ENCODE peak calls at places on chromosomes 6 and 20, in four cellular contexts. R, I, C and K are unnamed samples.

GRCh38 chr20:62252342-62252966 is 14.1 kb downstream of the OSBPL2 start:
- DNase-seq in R (no peak), I (no peak), C (no peak), K (no peak)

GRCh38 chr6:103937389-103937788 is 922.3 kb downstream of the HACE1 start:
- DNase-seq in R (no peak), I (no peak), C (no peak), K (no peak)

GRCh38 chr6:28683945-28684538 is 158.4 kb downstream of the GPX5 start:
- DNase-seq in R (peak), I (peak), C (no peak), K (no peak)

GRCh38 chr6:157885211-157885788 is 62.3 kb downstream of the SNX9 start:
- DNase-seq in R (no peak), I (no peak), C (no peak), K (no peak)

GRCh38 chr6:83273596-83273995 is 80.4 kb downstream of the RWDD2A start:
- DNase-seq in R (no peak), I (no peak), C (no peak), K (no peak)

GRCh38 chr6:72084992-72085569 is 198.7 kb downstream of the RIMS1 start:
- DNase-seq in R (no peak), I (no peak), C (no peak), K (no peak)

GRCh38 chr6:139525415-139525814 is 151.0 kb upstream of the CITED2 start:
- DNase-seq in R (no peak), I (no peak), C (no peak), K (no peak)

GRCh38 chr6:129790786-129791185 is 70.3 kb downstream of the TMEM244 start:
- DNase-seq in R (no peak), I (no peak), C (no peak), K (no peak)

GRCh38 chr20:48238326-48238725 is 453.0 kb upstream of the SULF2 start:
- DNase-seq in R (no peak), I (no peak), C (no peak), K (no peak)

GRCh38 chr6:127129281-127129680 is 10.8 kb downstream of the RSPO3 start:
- DNase-seq in R (no peak), I (no peak), C (no peak), K (no peak)

GRCh38 chr6:137332637-137333228 is 113.5 kb upstream of the IFNGR1 start:
- DNase-seq in R (no peak), I (no peak), C (no peak), K (no peak)

GRCh38 chr6:140208286-140208685 is 833.8 kb upstream of the CITED2 start:
- DNase-seq in R (no peak), I (no peak), C (no peak), K (no peak)

GRCh38 chr6:41716516-41717446 is 18.6 kb downstream of the TFEB start:
- DNase-seq in R (no peak), I (no peak), C (no peak), K (no peak)

GRCh38 chr6:54193560-54193959 is 82.3 kb downstream of the MLIP start:
- DNase-seq in R (no peak), I (no peak), C (no peak), K (no peak)

GRCh38 chr20:38321959-38322598 is 18.1 kb downstream of the BPI start:
- DNase-seq in R (peak), I (peak), C (no peak), K (no peak)

GRCh38 chr6:9225441-9225871 is 790.1 kb upstream of the SLC35B3 start:
- DNase-seq in R (no peak), I (no peak), C (no peak), K (no peak)

GRCh38 chr20:12916699-12917098 is 92.1 kb upstream of the SPTLC3 start:
- DNase-seq in R (no peak), I (no peak), C (no peak), K (no peak)

GRCh38 chr6:56040875-56041274 is 165.5 kb upstream of the BMP5 start:
- DNase-seq in R (no peak), I (no peak), C (no peak), K (no peak)

GRCh38 chr6:56041591-56041990 is 166.2 kb upstream of the BMP5 start:
- DNase-seq in R (no peak), I (no peak), C (no peak), K (no peak)

GRCh38 chr6:56037587-56037986 is 162.2 kb upstream of the BMP5 start:
- DNase-seq in R (no peak), I (no peak), C (no peak), K (no peak)

GRCh38 chr6:56038764-56039163 is 163.4 kb upstream of the BMP5 start:
- DNase-seq in R (no peak), I (no peak), C (no peak), K (no peak)

GRCh38 chr6:56040271-56040670 is 164.9 kb upstream of the BMP5 start:
- DNase-seq in R (no peak), I (no peak), C (no peak), K (no peak)
- TF ChIP-seq SPI1 in R (no peak), I (no peak), C (no peak), K (no peak)

DNA sequence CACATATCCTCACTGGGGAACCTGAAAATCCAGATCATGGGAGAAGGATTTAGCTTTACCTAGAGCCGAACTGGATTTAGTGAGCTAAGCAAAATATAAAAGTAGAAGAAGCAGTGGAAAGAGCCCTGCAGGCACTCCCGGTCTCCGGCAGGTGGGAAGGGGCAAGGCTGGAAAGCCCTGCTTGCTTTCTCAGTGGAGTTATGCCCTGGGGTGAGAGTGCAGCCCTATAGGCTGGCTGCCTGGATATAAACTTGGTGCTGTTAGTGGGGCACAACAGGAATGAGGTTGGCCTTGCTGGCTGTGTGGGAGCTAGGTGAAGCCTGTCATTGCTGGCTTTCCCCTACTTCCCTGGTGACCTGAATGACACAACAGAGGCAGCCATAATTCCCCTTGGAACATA is 122.0 kb downstream of the CDK19 start:
- DNase-seq in R (no peak), I (no peak), C (no peak), K (no peak)
- TF ChIP-seq SPI1 in R (no peak), I (no peak), C (no peak), K (no peak)

GRCh38 chr6:145006914-145007313 is 721.8 kb downstream of the UTRN start:
- DNase-seq in R (no peak), I (no peak), C (no peak), K (no peak)
- TF ChIP-seq SPI1 in R (no peak), I (no peak), C (no peak), K (no peak)

GRCh38 chr6:132888701-132889100 is 74.3 kb downstream of the RPS12 start:
- DNase-seq in R (no peak), I (no peak), C (no peak), K (no peak)

GRCh38 chr6:132892929-132893771 is 78.8 kb downstream of the RPS12 start:
- DNase-seq in R (no peak), I (no peak), C (no peak), K (no peak)

DNA sequence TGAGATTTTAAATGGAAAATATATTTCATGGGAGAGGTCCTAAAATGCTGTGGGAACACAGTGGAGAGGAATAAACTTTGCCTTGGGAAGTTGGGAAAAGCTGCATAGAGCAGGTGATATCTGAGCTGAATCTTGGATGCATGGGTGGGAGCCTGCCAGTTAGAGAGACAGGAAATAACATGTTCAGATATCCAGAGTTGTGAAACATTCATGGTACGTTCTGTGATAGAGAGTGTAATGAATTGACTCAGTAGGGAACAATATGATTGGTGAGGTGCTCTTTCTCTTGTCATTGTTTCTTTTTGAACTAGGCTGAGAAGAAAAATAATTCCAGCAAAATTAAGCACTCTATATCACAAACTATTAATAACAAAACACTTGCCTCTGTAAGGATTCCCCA is 72.8 kb downstream of the RPS12 start:
- DNase-seq in R (no peak), I (no peak), C (no peak), K (no peak)
- TF ChIP-seq SPI1 in R (no peak), I (no peak), C (no peak), K (no peak)

GRCh38 chr6:155341130-155341828 is 27.0 kb upstream of the TFB1M start:
- DNase-seq in R (no peak), I (no peak), C (no peak), K (no peak)
- TF ChIP-seq SPI1 in R (no peak), I (no peak), C (no peak), K (no peak)

GRCh38 chr20:52426856-52427255 is 235.3 kb upstream of the ZFP64 start:
- DNase-seq in R (no peak), I (no peak), C (no peak), K (no peak)

GRCh38 chr20:52427960-52428359 is 236.4 kb upstream of the ZFP64 start:
- DNase-seq in R (no peak), I (no peak), C (no peak), K (no peak)

GRCh38 chr20:52422574-52423463 is 231.2 kb upstream of the ZFP64 start:
- DNase-seq in R (no peak), I (no peak), C (no peak), K (no peak)

GRCh38 chr20:52429029-52429428 is 237.4 kb upstream of the ZFP64 start:
- DNase-seq in R (no peak), I (no peak), C (no peak), K (no peak)

GRCh38 chr20:52425253-52425652 is 233.7 kb upstream of the ZFP64 start:
- DNase-seq in R (peak), I (peak), C (no peak), K (no peak)
- TF ChIP-seq SPI1 in R (no peak), I (no peak), C (no peak), K (no peak)

GRCh38 chr6:107077710-107078109 is 37.6 kb downstream of the BEND3 start:
- DNase-seq in R (no peak), I (no peak), C (no peak), K (no peak)

GRCh38 chr6:107079429-107079828 is 35.9 kb downstream of the BEND3 start:
- DNase-seq in R (no peak), I (no peak), C (no peak), K (no peak)

GRCh38 chr6:107082045-107082444 is 33.3 kb downstream of the BEND3 start:
- DNase-seq in R (no peak), I (no peak), C (no peak), K (no peak)

GRCh38 chr6:107083047-107083768 is 32.1 kb downstream of the BEND3 start:
- DNase-seq in R (no peak), I (no peak), C (peak), K (no peak)

GRCh38 chr6:107080036-107080435 is 35.3 kb downstream of the BEND3 start:
- DNase-seq in R (no peak), I (peak), C (no peak), K (no peak)
- TF ChIP-seq SPI1 in R (no peak), I (no peak), C (no peak), K (no peak)

GRCh38 chr6:57305754-57306153 is 11.7 kb upstream of the PRIM2 start:
- DNase-seq in R (no peak), I (no peak), C (no peak), K (no peak)

GRCh38 chr6:57302477-57302876 is 15.0 kb upstream of the PRIM2 start:
- DNase-seq in R (no peak), I (no peak), C (no peak), K (no peak)

GRCh38 chr6:57305112-57305511 is 12.3 kb upstream of the PRIM2 start:
- DNase-seq in R (no peak), I (no peak), C (no peak), K (no peak)

GRCh38 chr6:57306273-57306672 is 11.2 kb upstream of the PRIM2 start:
- DNase-seq in R (no peak), I (no peak), C (no peak), K (no peak)

GRCh38 chr6:57303931-57304681 is 13.3 kb upstream of the PRIM2 start:
- DNase-seq in R (no peak), I (no peak), C (no peak), K (no peak)
- TF ChIP-seq SPI1 in R (no peak), I (no peak), C (no peak), K (no peak)

DNA sequence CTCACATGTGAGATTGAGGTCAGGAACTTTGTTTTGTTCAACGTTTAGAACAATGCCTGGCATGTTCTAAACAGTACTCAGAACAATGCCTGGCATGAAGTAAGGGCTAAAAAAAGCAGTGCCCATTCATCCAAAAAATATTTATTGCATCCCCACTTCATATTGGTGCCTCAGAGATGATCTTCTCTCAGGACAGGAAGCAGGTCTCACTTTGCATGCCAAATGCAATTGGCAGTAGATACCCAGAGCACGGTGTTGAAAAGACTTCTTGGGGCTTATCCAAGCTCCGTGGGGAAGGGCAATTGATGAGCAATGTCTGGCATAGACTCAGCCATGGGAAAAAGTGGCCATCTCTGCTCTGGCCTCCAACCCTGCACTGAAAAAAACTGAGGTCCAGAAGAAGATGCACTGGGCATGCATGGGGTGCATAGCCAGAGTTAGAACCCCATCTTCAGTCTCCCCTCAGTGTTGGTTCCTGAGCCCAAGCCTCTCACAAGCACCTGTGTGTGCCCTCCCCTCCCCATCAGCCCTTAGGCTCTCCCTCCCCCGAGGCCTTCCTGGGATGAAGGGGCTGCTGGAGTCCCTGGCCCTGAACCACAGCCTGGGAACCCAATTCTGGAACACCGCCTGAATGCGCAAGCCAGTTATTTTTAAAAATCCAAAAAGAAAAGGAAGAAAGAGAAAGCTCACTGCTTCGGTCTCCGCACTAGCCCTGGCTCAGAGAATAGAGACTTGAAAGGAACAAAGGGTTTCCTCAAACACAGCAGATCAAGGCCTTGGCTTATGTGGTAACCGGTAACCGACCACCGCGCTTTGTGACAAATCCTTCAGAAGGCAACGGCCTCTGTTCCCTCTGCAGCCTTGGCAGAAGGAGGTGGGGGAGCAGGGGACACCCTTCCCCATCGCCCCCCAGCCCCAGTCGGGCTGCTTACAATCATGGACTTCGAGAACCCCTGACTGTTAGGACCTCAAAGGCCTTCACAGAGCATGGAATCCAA is 78.5 kb upstream of the SIRPA start:
- DNase-seq in R (no peak), I (peak), C (no peak), K (no peak)
- TF ChIP-seq SPI1 in R (no peak), I (no peak), C (no peak), K (no peak)